ENCODE peak calls at places on chromosome 10, in seven cellular contexts. G, W, Z, S, T, P and J are unnamed samples.

GRCh38 chr10:42753126-42753506 is 29.5 kb upstream of the BMS1 start:
- DNase-seq in G (peak; percentile 85), W (peak; percentile 83), Z (peak; percentile 27), S (peak; percentile 87), T (peak; percentile 26), P (no peak), J (peak; percentile 97)

GRCh38 chr10:87675396-87676376 is 16.0 kb downstream of the PAPSS2 start:
- DNase-seq in G (peak; percentile 47), W (no peak), Z (no peak), S (no peak), T (no peak), P (no peak), J (no peak)

GRCh38 chr10:114917927-114918672 is 19.9 kb upstream of the TRUB1 start:
- DNase-seq in G (no peak), W (no peak), Z (no peak), S (no peak), T (no peak), P (no peak), J (peak; percentile 57)

GRCh38 chr10:118308664-118309063 is 33.5 kb downstream of the FAM204A start:
- DNase-seq in G (no peak), W (no peak), Z (no peak), S (no peak), T (no peak), P (no peak), J (peak; percentile 69)

GRCh38 chr10:63761243-63761642 is 240.0 kb downstream of the REEP3 start:
- DNase-seq in G (no peak), W (no peak), Z (no peak), S (no peak), T (no peak), P (no peak), J (no peak)

GRCh38 chr10:369441-370221 is 234.4 kb downstream of the ZMYND11 start:
- DNase-seq in G (peak; percentile 88), W (no peak), Z (no peak), S (no peak), T (no peak), P (no peak), J (no peak)

GRCh38 chr10:43160067-43160918 is 22.0 kb downstream of the CSGALNACT2 start:
- DNase-seq in G (peak; percentile 97), W (no peak), Z (no peak), S (no peak), T (no peak), P (no peak), J (no peak)

GRCh38 chr10:75294031-75294437 is 58.3 kb upstream of the COMTD1 start:
- DNase-seq in G (peak; percentile 26), W (no peak), Z (no peak), S (no peak), T (no peak), P (no peak), J (no peak)

GRCh38 chr10:50406457-50407076 is 155.3 kb upstream of the ASAH2 start:
- DNase-seq in G (no peak), W (no peak), Z (no peak), S (no peak), T (no peak), P (no peak), J (no peak)

GRCh38 chr10:50648089-50648934 is 24.6 kb upstream of the SGMS1 start:
- DNase-seq in G (no peak), W (peak; percentile 38), Z (no peak), S (no peak), T (no peak), P (no peak), J (no peak)

GRCh38 chr10:113477451-113477850 is 75.4 kb upstream of the HABP2 start:
- DNase-seq in G (no peak), W (no peak), Z (no peak), S (no peak), T (no peak), P (no peak), J (no peak)

GRCh38 chr10:101986277-101986971 is 69.5 kb downstream of the ARMH3 start:
- DNase-seq in G (no peak), W (no peak), Z (no peak), S (no peak), T (no peak), P (peak; percentile 14), J (no peak)

GRCh38 chr10:52232561-52233350 is 81.3 kb upstream of the DKK1 start:
- DNase-seq in G (peak; percentile 6), W (no peak), Z (no peak), S (no peak), T (no peak), P (no peak), J (no peak)

GRCh38 chr10:109280837-109281236 is 642.5 kb downstream of the XPNPEP1 start:
- DNase-seq in G (no peak), W (no peak), Z (no peak), S (no peak), T (no peak), P (no peak), J (no peak)

GRCh38 chr10:132768346-132769248 is 17.4 kb downstream of the NKX6-2 start:
- DNase-seq in G (no peak), W (no peak), Z (no peak), S (no peak), T (no peak), P (no peak), J (no peak)

GRCh38 chr10:96212911-96213310 is 58.5 kb downstream of the BLNK start:
- DNase-seq in G (no peak), W (no peak), Z (no peak), S (no peak), T (no peak), P (no peak), J (no peak)

GRCh38 chr10:110850990-110851389 is 20.7 kb upstream of the PDCD4 start:
- DNase-seq in G (peak; percentile 56), W (no peak), Z (no peak), S (no peak), T (no peak), P (no peak), J (peak; percentile 34)

GRCh38 chr10:13483951-13484350 is 44.9 kb downstream of the BEND7 start:
- DNase-seq in G (no peak), W (no peak), Z (no peak), S (no peak), T (no peak), P (no peak), J (no peak)

GRCh38 chr10:56823849-56824248 is 462.8 kb upstream of the ZWINT start:
- DNase-seq in G (peak; percentile 2), W (no peak), Z (no peak), S (no peak), T (no peak), P (no peak), J (no peak)

GRCh38 chr10:51397695-51398094 is 301.7 kb downstream of the CSTF2T start:
- DNase-seq in G (peak; percentile 88), W (no peak), Z (peak; percentile 63), S (no peak), T (peak; percentile 6), P (no peak), J (no peak)

GRCh38 chr10:72079356-72079755 is 9.0 kb downstream of the SPOCK2 start:
- DNase-seq in G (no peak), W (no peak), Z (no peak), S (peak; percentile 46), T (peak; percentile 49), P (no peak), J (no peak)

GRCh38 chr10:127934383-127934782 is 27.5 kb downstream of the PTPRE start:
- DNase-seq in G (no peak), W (no peak), Z (no peak), S (no peak), T (no peak), P (no peak), J (no peak)

GRCh38 chr10:21650353-21650752 is 116.3 kb downstream of the MLLT10 start:
- DNase-seq in G (no peak), W (no peak), Z (no peak), S (no peak), T (no peak), P (no peak), J (no peak)

GRCh38 chr10:14507156-14507555 is 176.4 kb upstream of the FRMD4A start:
- DNase-seq in G (no peak), W (no peak), Z (no peak), S (no peak), T (no peak), P (peak; percentile 82), J (no peak)

GRCh38 chr10:125151170-125151823 is 9.1 kb downstream of the CTBP2 start:
- DNase-seq in G (no peak), W (no peak), Z (no peak), S (no peak), T (no peak), P (no peak), J (peak; percentile 66)

GRCh38 chr10:22682237-22683192 is 31.9 kb downstream of the PIP4K2A start:
- DNase-seq in G (peak; percentile 62), W (peak; percentile 75), Z (no peak), S (no peak), T (no peak), P (no peak), J (no peak)

GRCh38 chr10:20748551-20748950 is 148.6 kb downstream of the NEBL start:
- DNase-seq in G (no peak), W (no peak), Z (no peak), S (no peak), T (no peak), P (no peak), J (no peak)

GRCh38 chr10:36026656-36027390 is 384.7 kb upstream of the FZD8 start:
- DNase-seq in G (peak; percentile 69), W (no peak), Z (no peak), S (no peak), T (no peak), P (no peak), J (no peak)

GRCh38 chr10:57979986-57980385 is 287.7 kb downstream of the IPMK start:
- DNase-seq in G (peak; percentile 26), W (no peak), Z (no peak), S (no peak), T (no peak), P (no peak), J (no peak)

GRCh38 chr10:34181545-34182300 is 633.4 kb downstream of the PARD3 start:
- DNase-seq in G (peak; percentile 50), W (no peak), Z (no peak), S (peak; percentile 36), T (no peak), P (no peak), J (no peak)

GRCh38 chr10:35335718-35336083 is 608 bp upstream of the CCNY start:
- DNase-seq in G (peak; percentile 30), W (no peak), Z (no peak), S (no peak), T (no peak), P (no peak), J (peak; percentile 66)

GRCh38 chr10:74930962-74931361 is 104.6 kb downstream of the KAT6B start:
- DNase-seq in G (no peak), W (no peak), Z (no peak), S (no peak), T (no peak), P (peak; percentile 59), J (no peak)

GRCh38 chr10:16933799-16934198 is 116.6 kb upstream of the RSU1 start:
- DNase-seq in G (no peak), W (no peak), Z (no peak), S (no peak), T (no peak), P (no peak), J (no peak)

GRCh38 chr10:18582803-18583202 is 68.6 kb downstream of the NSUN6 start:
- DNase-seq in G (no peak), W (no peak), Z (no peak), S (no peak), T (no peak), P (no peak), J (no peak)

GRCh38 chr10:104199567-104199966 is 32.6 kb downstream of the CFAP43 start:
- DNase-seq in G (no peak), W (no peak), Z (no peak), S (no peak), T (no peak), P (no peak), J (no peak)

GRCh38 chr10:48594799-48595198 is 10.1 kb downstream of the ARHGAP22 start:
- DNase-seq in G (no peak), W (no peak), Z (no peak), S (no peak), T (peak; percentile 86), P (no peak), J (peak; percentile 77)

GRCh38 chr10:102718220-102718619 is 3.8 kb downstream of the SFXN2 start:
- DNase-seq in G (peak; percentile 42), W (no peak), Z (no peak), S (peak; percentile 37), T (no peak), P (no peak), J (peak; percentile 80)

GRCh38 chr10:30093303-30093967 is 34.0 kb upstream of the JCAD start:
- DNase-seq in G (no peak), W (no peak), Z (no peak), S (no peak), T (no peak), P (no peak), J (peak; percentile 57)